ENCODE peak calls at places on chromosomes 4 and X, in ten cellular contexts. One of them, this sample, is unnamed.

GRCh38 chr4:145061325-145061920 is 36.6 kb downstream of the ANAPC10 start:
- DNase-seq in caudate nucleus: no peak
- DNase-seq in NCI-H345: peak
- DNase-seq in BJ: no peak
- DNase-seq in HepG2: peak
- DNase-seq in NB4: peak
- DNase-seq in cardiac fibroblast: peak
- DNase-seq in stimulated activated CD4-positive, alpha-beta T cell treated with anti-CD3 and anti-CD28 coated beads, Interleukin-4, amount 100 ng/mL, for 48 hours: no peak
- DNase-seq in aorta: no peak
- DNase-seq in kidney tubule cell: peak
- DNase-seq in this sample: peak

GRCh38 chrX:45472968-45473367 is 272.3 kb upstream of the DIPK2B start:
- DNase-seq in HepG2: no peak
- DNase-seq in stimulated activated CD4-positive, alpha-beta T cell treated with anti-CD3 and anti-CD28 coated beads, Interleukin-4, amount 100 ng/mL, for 48 hours: no peak
- DNase-seq in aorta: no peak
- DNase-seq in NCI-H345: no peak
- DNase-seq in cardiac fibroblast: peak
- DNase-seq in caudate nucleus: no peak
- DNase-seq in kidney tubule cell: peak
- DNase-seq in BJ: peak
- DNase-seq in NB4: no peak
- DNase-seq in this sample: peak

GRCh38 chr4:109332926-109333464 is 30.5 kb upstream of the COL25A1 start:
- DNase-seq in NB4: peak
- DNase-seq in kidney tubule cell: no peak
- DNase-seq in NCI-H345: no peak
- DNase-seq in BJ: no peak
- DNase-seq in stimulated activated CD4-positive, alpha-beta T cell treated with anti-CD3 and anti-CD28 coated beads, Interleukin-4, amount 100 ng/mL, for 48 hours: peak
- DNase-seq in caudate nucleus: no peak
- DNase-seq in HepG2: no peak
- DNase-seq in cardiac fibroblast: no peak
- DNase-seq in aorta: no peak
- DNase-seq in this sample: no peak

GRCh38 chr4:172142331-172142738 is 329.1 kb downstream of the GALNTL6 start:
- DNase-seq in HepG2: no peak
- DNase-seq in caudate nucleus: no peak
- DNase-seq in aorta: no peak
- DNase-seq in NB4: no peak
- DNase-seq in stimulated activated CD4-positive, alpha-beta T cell treated with anti-CD3 and anti-CD28 coated beads, Interleukin-4, amount 100 ng/mL, for 48 hours: no peak
- DNase-seq in NCI-H345: no peak
- DNase-seq in cardiac fibroblast: no peak
- DNase-seq in kidney tubule cell: peak
- DNase-seq in BJ: no peak
- DNase-seq in this sample: peak

GRCh38 chr4:25021206-25021605 is 9.5 kb downstream of the LGI2 start:
- DNase-seq in stimulated activated CD4-positive, alpha-beta T cell treated with anti-CD3 and anti-CD28 coated beads, Interleukin-4, amount 100 ng/mL, for 48 hours: no peak
- DNase-seq in NCI-H345: no peak
- DNase-seq in caudate nucleus: no peak
- DNase-seq in HepG2: peak
- DNase-seq in aorta: no peak
- DNase-seq in kidney tubule cell: no peak
- DNase-seq in NB4: no peak
- DNase-seq in BJ: no peak
- DNase-seq in cardiac fibroblast: no peak
- DNase-seq in this sample: no peak

GRCh38 chr4:141711211-141711610 is 74.8 kb downstream of the IL15 start:
- DNase-seq in cardiac fibroblast: peak
- DNase-seq in caudate nucleus: no peak
- DNase-seq in BJ: no peak
- DNase-seq in NB4: peak
- DNase-seq in kidney tubule cell: peak
- DNase-seq in stimulated activated CD4-positive, alpha-beta T cell treated with anti-CD3 and anti-CD28 coated beads, Interleukin-4, amount 100 ng/mL, for 48 hours: no peak
- DNase-seq in HepG2: no peak
- DNase-seq in aorta: no peak
- DNase-seq in NCI-H345: no peak
- DNase-seq in this sample: peak

GRCh38 chr4:163344147-163345050 is 707 bp downstream of the NPY5R start:
- DNase-seq in stimulated activated CD4-positive, alpha-beta T cell treated with anti-CD3 and anti-CD28 coated beads, Interleukin-4, amount 100 ng/mL, for 48 hours: no peak
- DNase-seq in cardiac fibroblast: no peak
- DNase-seq in NB4: no peak
- DNase-seq in NCI-H345: no peak
- DNase-seq in kidney tubule cell: peak
- DNase-seq in caudate nucleus: no peak
- DNase-seq in aorta: peak
- DNase-seq in HepG2: no peak
- DNase-seq in BJ: no peak
- DNase-seq in this sample: peak

GRCh38 chrX:38595801-38596200 is 34.5 kb downstream of the TSPAN7 start:
- DNase-seq in aorta: no peak
- DNase-seq in BJ: no peak
- DNase-seq in NCI-H345: no peak
- DNase-seq in kidney tubule cell: no peak
- DNase-seq in caudate nucleus: no peak
- DNase-seq in HepG2: no peak
- DNase-seq in stimulated activated CD4-positive, alpha-beta T cell treated with anti-CD3 and anti-CD28 coated beads, Interleukin-4, amount 100 ng/mL, for 48 hours: no peak
- DNase-seq in NB4: no peak
- DNase-seq in cardiac fibroblast: no peak
- DNase-seq in this sample: no peak

GRCh38 chrX:72019487-72019886 is 108.8 kb downstream of the NHSL2 start:
- DNase-seq in aorta: no peak
- DNase-seq in cardiac fibroblast: no peak
- DNase-seq in stimulated activated CD4-positive, alpha-beta T cell treated with anti-CD3 and anti-CD28 coated beads, Interleukin-4, amount 100 ng/mL, for 48 hours: no peak
- DNase-seq in NB4: no peak
- DNase-seq in kidney tubule cell: no peak
- DNase-seq in caudate nucleus: no peak
- DNase-seq in NCI-H345: no peak
- DNase-seq in BJ: no peak
- DNase-seq in HepG2: no peak
- DNase-seq in this sample: no peak

GRCh38 chr4:24209891-24210290 is 320.0 kb upstream of the PPARGC1A start:
- DNase-seq in aorta: no peak
- DNase-seq in HepG2: no peak
- DNase-seq in kidney tubule cell: peak
- DNase-seq in cardiac fibroblast: no peak
- DNase-seq in caudate nucleus: no peak
- DNase-seq in stimulated activated CD4-positive, alpha-beta T cell treated with anti-CD3 and anti-CD28 coated beads, Interleukin-4, amount 100 ng/mL, for 48 hours: no peak
- DNase-seq in NCI-H345: no peak
- DNase-seq in NB4: no peak
- DNase-seq in BJ: no peak
- DNase-seq in this sample: no peak

GRCh38 chrX:12421918-12422317 is 283.6 kb downstream of the FRMPD4 start:
- DNase-seq in BJ: no peak
- DNase-seq in kidney tubule cell: no peak
- DNase-seq in stimulated activated CD4-positive, alpha-beta T cell treated with anti-CD3 and anti-CD28 coated beads, Interleukin-4, amount 100 ng/mL, for 48 hours: no peak
- DNase-seq in caudate nucleus: no peak
- DNase-seq in aorta: no peak
- DNase-seq in HepG2: no peak
- DNase-seq in cardiac fibroblast: peak
- DNase-seq in NB4: no peak
- DNase-seq in NCI-H345: no peak
- DNase-seq in this sample: no peak

GRCh38 chrX:285076-285677 is 4.0 kb downstream of the PLCXD1 start:
- DNase-seq in BJ: no peak
- DNase-seq in kidney tubule cell: no peak
- DNase-seq in cardiac fibroblast: no peak
- DNase-seq in NB4: no peak
- DNase-seq in caudate nucleus: no peak
- DNase-seq in HepG2: no peak
- DNase-seq in aorta: peak
- DNase-seq in stimulated activated CD4-positive, alpha-beta T cell treated with anti-CD3 and anti-CD28 coated beads, Interleukin-4, amount 100 ng/mL, for 48 hours: no peak
- DNase-seq in NCI-H345: no peak
- DNase-seq in this sample: no peak

GRCh38 chr4:183636488-183636887 is 22.5 kb downstream of the RWDD4 start:
- DNase-seq in BJ: no peak
- DNase-seq in NB4: no peak
- DNase-seq in cardiac fibroblast: no peak
- DNase-seq in NCI-H345: no peak
- DNase-seq in stimulated activated CD4-positive, alpha-beta T cell treated with anti-CD3 and anti-CD28 coated beads, Interleukin-4, amount 100 ng/mL, for 48 hours: no peak
- DNase-seq in caudate nucleus: no peak
- DNase-seq in kidney tubule cell: no peak
- DNase-seq in aorta: no peak
- DNase-seq in HepG2: no peak
- DNase-seq in this sample: peak

GRCh38 chr4:113539408-113539807 is 222.1 kb downstream of the CAMK2D start:
- DNase-seq in NB4: no peak
- DNase-seq in BJ: peak
- DNase-seq in HepG2: no peak
- DNase-seq in NCI-H345: no peak
- DNase-seq in cardiac fibroblast: peak
- DNase-seq in aorta: no peak
- DNase-seq in stimulated activated CD4-positive, alpha-beta T cell treated with anti-CD3 and anti-CD28 coated beads, Interleukin-4, amount 100 ng/mL, for 48 hours: no peak
- DNase-seq in kidney tubule cell: peak
- DNase-seq in caudate nucleus: no peak
- DNase-seq in this sample: peak

GRCh38 chr4:28436191-28437080 is 1575.8 kb downstream of the STIM2 start:
- DNase-seq in caudate nucleus: no peak
- DNase-seq in BJ: no peak
- DNase-seq in NB4: no peak
- DNase-seq in NCI-H345: no peak
- DNase-seq in HepG2: no peak
- DNase-seq in kidney tubule cell: peak
- DNase-seq in stimulated activated CD4-positive, alpha-beta T cell treated with anti-CD3 and anti-CD28 coated beads, Interleukin-4, amount 100 ng/mL, for 48 hours: no peak
- DNase-seq in cardiac fibroblast: no peak
- DNase-seq in aorta: no peak
- DNase-seq in this sample: no peak

GRCh38 chrX:1481636-1482529 is 29.2 kb upstream of the ASMTL start:
- DNase-seq in stimulated activated CD4-positive, alpha-beta T cell treated with anti-CD3 and anti-CD28 coated beads, Interleukin-4, amount 100 ng/mL, for 48 hours: peak
- DNase-seq in aorta: peak
- DNase-seq in caudate nucleus: no peak
- DNase-seq in kidney tubule cell: peak
- DNase-seq in NB4: peak
- DNase-seq in BJ: peak
- DNase-seq in cardiac fibroblast: peak
- DNase-seq in NCI-H345: no peak
- DNase-seq in HepG2: peak
- DNase-seq in this sample: peak

GRCh38 chrX:40734956-40735317 is 405 bp downstream of the MED14 start:
- DNase-seq in aorta: peak
- DNase-seq in cardiac fibroblast: peak
- DNase-seq in NB4: peak
- DNase-seq in caudate nucleus: no peak
- DNase-seq in kidney tubule cell: peak
- DNase-seq in HepG2: no peak
- DNase-seq in stimulated activated CD4-positive, alpha-beta T cell treated with anti-CD3 and anti-CD28 coated beads, Interleukin-4, amount 100 ng/mL, for 48 hours: no peak
- DNase-seq in NCI-H345: no peak
- DNase-seq in BJ: no peak
- DNase-seq in this sample: peak

GRCh38 chr4:169791527-169792156 is 33.9 kb upstream of the HPF1 start:
- DNase-seq in cardiac fibroblast: peak
- DNase-seq in BJ: no peak
- DNase-seq in NB4: peak
- DNase-seq in stimulated activated CD4-positive, alpha-beta T cell treated with anti-CD3 and anti-CD28 coated beads, Interleukin-4, amount 100 ng/mL, for 48 hours: no peak
- DNase-seq in aorta: peak
- DNase-seq in caudate nucleus: peak
- DNase-seq in kidney tubule cell: peak
- DNase-seq in NCI-H345: peak
- DNase-seq in HepG2: peak
- DNase-seq in this sample: peak

GRCh38 chr4:31156221-31156620 is 436.1 kb downstream of the PCDH7 start:
- DNase-seq in caudate nucleus: no peak
- DNase-seq in NCI-H345: no peak
- DNase-seq in cardiac fibroblast: no peak
- DNase-seq in NB4: no peak
- DNase-seq in stimulated activated CD4-positive, alpha-beta T cell treated with anti-CD3 and anti-CD28 coated beads, Interleukin-4, amount 100 ng/mL, for 48 hours: no peak
- DNase-seq in aorta: no peak
- DNase-seq in BJ: no peak
- DNase-seq in kidney tubule cell: no peak
- DNase-seq in HepG2: no peak
- DNase-seq in this sample: no peak